ENCODE peak calls at places on chromosome 20, in ten cellular contexts. N is lower lobe of right lung; Z is adrenal gland; F is heart left ventricle; H is GM06990; Q is IMR-90; O is colonic mucosa; D is CD8-positive, alpha-beta T cell; M is lung; P is neural progenitor cell. J is an unnamed sample.

GRCh38 chr20:51416532-51417244 is 125.8 kb downstream of the NFATC2 start:
- DNase-seq in N (no peak), D (no peak), Z (no peak), O (no peak), H (no peak), M (no peak), Q (no peak), F (no peak), P (no peak), J (no peak)

GRCh38 chr20:7113577-7114466 is 346.3 kb downstream of the BMP2 start:
- DNase-seq in P (peak; percentile 83), H (no peak), Q (peak; percentile 1), D (no peak), Z (peak; percentile 56), O (no peak), M (no peak), F (peak; percentile 52), N (no peak), J (no peak)

GRCh38 chr20:5135363-5136012 is 8.7 kb downstream of the CDS2 start:
- DNase-seq in Q (no peak), F (peak; percentile 16), M (no peak), P (no peak), D (no peak), Z (peak; percentile 74), H (no peak), O (no peak), N (no peak), J (no peak)

GRCh38 chr20:39004508-39004907 is 42.4 kb downstream of the DHX35 start:
- DNase-seq in D (no peak), F (no peak), H (no peak), Q (no peak), N (peak; percentile 59), P (no peak), O (peak; percentile 79), M (no peak), Z (no peak), J (no peak)

GRCh38 chr20:5001174-5002076 is at the start of gene SLC23A2:
- DNase-seq in D (peak; percentile 11), M (peak; percentile 30), N (peak; percentile 62), Q (no peak), F (peak; percentile 58), Z (peak; percentile 66), O (peak; percentile 34), P (peak; percentile 66), H (peak; percentile 62), J (peak; percentile 65)

GRCh38 chr20:760751-761417 is 7.4 kb downstream of the SLC52A3 start:
- DNase-seq in Z (no peak), Q (no peak), H (peak; percentile 59), N (peak; percentile 68), M (no peak), P (peak; percentile 80), O (no peak), F (no peak), D (no peak), J (no peak)

GRCh38 chr20:17854307-17854903 is 114.2 kb downstream of the SNX5 start:
- DNase-seq in Z (peak; percentile 85), N (no peak), Q (peak; percentile 44), O (peak; percentile 84), H (no peak), F (peak; percentile 71), M (no peak), D (no peak), P (peak; percentile 44), J (no peak)

GRCh38 chr20:15060265-15061060 is 723.1 kb upstream of the FLRT3 start:
- DNase-seq in H (no peak), O (no peak), D (no peak), N (no peak), Z (no peak), M (no peak), Q (no peak), F (no peak), P (peak; percentile 13), J (no peak)

GRCh38 chr20:57893364-57894001 is 183.7 kb upstream of the PMEPA1 start:
- DNase-seq in P (peak; percentile 17), M (no peak), Q (no peak), O (no peak), F (no peak), D (no peak), Z (peak; percentile 60), N (no peak), H (no peak), J (peak; percentile 11)

GRCh38 chr20:33668087-33668790 is 1.5 kb downstream of the ACTL10 start:
- DNase-seq in O (peak; percentile 84), Q (no peak), Z (peak; percentile 88), P (peak; percentile 83), D (no peak), M (peak; percentile 71), N (peak; percentile 86), H (no peak), F (peak; percentile 83), J (peak; percentile 93)

GRCh38 chr20:63364801-63365585 is 3.8 kb upstream of the CHRNA4 start:
- DNase-seq in N (no peak), F (no peak), Z (no peak), M (no peak), P (no peak), D (no peak), Q (no peak), H (no peak), O (no peak), J (no peak)
- H3K27me3 ChIP-seq in N (peaks cover 80% of the 10 kb centered on the region), F (peaks cover 30% of the 10 kb centered on the region), Z (peaks cover 34% of the 10 kb centered on the region), M (peaks cover 21% of the 10 kb centered on the region), P (peaks cover 35% of the 10 kb centered on the region), D (peaks cover 6% of the 10 kb centered on the region), Q (peaks cover 52% of the 10 kb centered on the region), H (peaks cover 2% of the 10 kb centered on the region), O (peaks cover 18% of the 10 kb centered on the region), J (peaks cover 81% of the 10 kb centered on the region)

GRCh38 chr20:44885392-44886275 is at the start of gene YWHAB:
- DNase-seq in O (peak; percentile 99), N (peak; percentile 99), M (peak; percentile 99), Z (peak; percentile 99), P (peak; percentile 99), Q (peak; percentile 95), F (peak; percentile 99), H (peak; percentile 98), D (peak; percentile 95), J (peak; percentile 99)

GRCh38 chr20:44887466-44887865 is 2.0 kb downstream of the YWHAB start:
- DNase-seq in O (no peak), P (no peak), F (no peak), D (no peak), Z (no peak), H (no peak), M (no peak), N (no peak), Q (no peak), J (no peak)

GRCh38 chr20:44886828-44887227 is 1.3 kb downstream of the YWHAB start:
- DNase-seq in Z (no peak), O (no peak), N (no peak), H (no peak), Q (no peak), F (no peak), P (no peak), D (no peak), M (no peak), J (no peak)

GRCh38 chr20:44886276-44886671 is 769 bp downstream of the YWHAB start:
- DNase-seq in H (no peak), P (no peak), N (no peak), F (no peak), O (no peak), D (no peak), M (no peak), Q (no peak), Z (no peak), J (no peak)

GRCh38 chr20:44888226-44889103 is 3.0 kb downstream of the YWHAB start:
- DNase-seq in M (no peak), N (no peak), F (no peak), Q (no peak), P (no peak), D (no peak), O (no peak), H (no peak), Z (no peak), J (no peak)
- TF ChIP-seq CTCF in M (no peak), N (peak; percentile 33), F (no peak), Q (peak; percentile 25), P (peak; percentile 15), D (peak; percentile 43), O (peak; percentile 14), H (peak; percentile 25), Z (peak; percentile 20), J (no peak)

DNA sequence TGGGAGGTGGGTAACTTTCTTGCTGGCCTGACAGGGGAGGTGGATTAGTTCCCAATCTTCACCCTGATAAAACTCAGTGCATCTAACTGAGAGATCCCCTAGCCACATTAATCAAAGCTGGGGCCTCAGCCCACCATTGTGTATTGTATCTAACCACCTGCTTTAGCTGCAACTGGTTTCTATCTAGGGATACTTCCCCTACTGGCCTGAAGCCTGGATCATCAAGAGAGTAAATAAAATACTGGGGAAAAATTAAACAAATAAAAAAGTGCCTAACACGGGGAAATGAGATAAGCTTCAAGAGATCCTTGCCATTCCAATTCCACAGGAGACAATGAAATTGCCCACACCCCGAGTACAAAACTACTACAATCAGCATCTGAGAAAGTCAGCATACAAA is 149.4 kb downstream of the INSM1 start:
- DNase-seq in P (no peak), O (no peak), Z (no peak), M (no peak), H (no peak), D (no peak), N (no peak), Q (no peak), F (no peak), J (no peak)
- H3K36me3 ChIP-seq in P (no peaks in the 10 kb centered on the region), O (peaks cover 5% of the 10 kb centered on the region), Z (no peaks in the 10 kb centered on the region), M (peaks cover 25% of the 10 kb centered on the region), H (peaks cover 3% of the 10 kb centered on the region), D (peaks cover 6% of the 10 kb centered on the region), N (peaks cover 61% of the 10 kb centered on the region), Q (no peaks in the 10 kb centered on the region), F (peaks cover 41% of the 10 kb centered on the region), J (peaks cover 14% of the 10 kb centered on the region)

DNA sequence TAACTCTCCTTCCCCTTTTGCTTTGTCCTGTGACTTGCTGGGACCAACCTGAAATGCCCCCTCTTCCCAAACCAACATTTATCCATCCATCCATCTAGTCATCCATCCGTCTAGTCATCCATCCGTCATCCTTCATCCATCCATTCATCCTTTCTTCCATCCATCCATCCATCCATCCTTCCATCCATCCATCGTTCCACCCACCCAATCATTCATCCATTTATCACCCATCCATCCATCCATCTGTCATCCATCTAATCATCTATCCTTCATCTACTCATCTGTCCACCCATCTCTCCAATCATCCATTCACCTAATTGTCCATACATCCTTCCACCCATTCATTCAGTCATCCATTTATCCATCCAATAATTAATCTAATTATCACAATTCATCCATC is 92.7 kb downstream of the EDN3 start:
- DNase-seq in Z (no peak), M (no peak), F (no peak), O (no peak), H (no peak), Q (no peak), P (no peak), N (no peak), D (no peak), J (no peak)
- H3K27me3 ChIP-seq in Z (no peaks in the 10 kb centered on the region), M (no peaks in the 10 kb centered on the region), F (peaks cover 13% of the 10 kb centered on the region), O (peaks cover 3% of the 10 kb centered on the region), H (no peaks in the 10 kb centered on the region), Q (no peaks in the 10 kb centered on the region), P (no peaks in the 10 kb centered on the region), N (peaks cover 31% of the 10 kb centered on the region), D (no peaks in the 10 kb centered on the region), J (no peaks in the 10 kb centered on the region)

GRCh38 chr20:24149881-24150307 is 161.3 kb upstream of the GGTLC1 start:
- DNase-seq in D (no peak), P (peak; percentile 64), H (no peak), O (no peak), M (no peak), Q (no peak), F (no peak), Z (peak; percentile 55), N (no peak), J (no peak)
- TF ChIP-seq CTCF in D (no peak), P (peak; percentile 58), H (peak; percentile 60), O (peak; percentile 36), M (no peak), Q (peak; percentile 31), F (peak; percentile 41), Z (peak; percentile 16), N (peak; percentile 24), J (no peak)

GRCh38 chr20:43460172-43460829 is 2.6 kb downstream of the SRSF6 start:
- DNase-seq in Q (no peak), P (no peak), O (no peak), M (no peak), H (no peak), D (no peak), F (no peak), N (no peak), Z (no peak), J (no peak)
- H3K36me3 ChIP-seq in Q (peaks cover 45% of the 10 kb centered on the region), P (peaks cover 21% of the 10 kb centered on the region), O (peaks cover 17% of the 10 kb centered on the region), M (peaks cover 21% of the 10 kb centered on the region), H (peaks cover 10% of the 10 kb centered on the region), D (peaks cover 42% of the 10 kb centered on the region), F (peaks cover 57% of the 10 kb centered on the region), N (peaks cover 64% of the 10 kb centered on the region), Z (no peaks in the 10 kb centered on the region), J (peaks cover 13% of the 10 kb centered on the region)